ENCODE peak calls at places on chromosome 2, in seven cellular contexts. U is astrocyte, Y is A673, E is coronary artery, X is astrocyte of the spinal cord, C is breast epithelium, H is heart right ventricle. A is an unnamed sample.

GRCh38 chr2:85748948-85749875 is 4.6 kb upstream of the ATOH8 start:
- DNase-seq in U (peak), Y (peak), E (no peak), X (no peak), C (no peak), H (no peak), A (peak)

GRCh38 chr2:33681333-33681732 is 82.2 kb upstream of the FAM98A start:
- DNase-seq in U (peak), Y (peak), E (no peak), X (peak), C (no peak), H (no peak), A (no peak)

GRCh38 chr2:37020887-37021796 is 54.8 kb upstream of the STRN start:
- DNase-seq in U (peak), Y (no peak), E (no peak), X (no peak), C (no peak), H (no peak), A (peak)

GRCh38 chr2:201021914-201022313 is 49.6 kb downstream of the HYCC2 start:
- DNase-seq in U (no peak), Y (no peak), E (no peak), X (no peak), C (no peak), H (no peak), A (no peak)

GRCh38 chr2:65228249-65228750 is 669 bp downstream of the ACTR2 start:
- DNase-seq in U (peak), Y (peak), E (no peak), X (peak), C (no peak), H (no peak), A (peak)

GRCh38 chr2:135952891-135953290 is 32.5 kb downstream of the DARS1 start:
- DNase-seq in U (peak), Y (peak), E (no peak), X (no peak), C (no peak), H (no peak), A (no peak)

GRCh38 chr2:110777531-110778311 is 45.3 kb downstream of the ACOXL start:
- DNase-seq in U (no peak), Y (no peak), E (no peak), X (no peak), C (no peak), H (no peak), A (no peak)

GRCh38 chr2:180289627-180290026 is 282.5 kb upstream of the CWC22 start:
- DNase-seq in U (no peak), Y (no peak), E (no peak), X (no peak), C (no peak), H (no peak), A (no peak)

GRCh38 chr2:239150125-239151011 is 250.5 kb downstream of the HDAC4 start:
- DNase-seq in U (no peak), Y (no peak), E (peak), X (no peak), C (no peak), H (no peak), A (no peak)

GRCh38 chr2:158600155-158600802 is 143.5 kb downstream of the PKP4 start:
- DNase-seq in U (peak), Y (peak), E (no peak), X (peak), C (peak), H (no peak), A (peak)

GRCh38 chr2:207311316-207312005 is 145.7 kb upstream of the KLF7 start:
- DNase-seq in U (peak), Y (peak), E (no peak), X (peak), C (no peak), H (no peak), A (peak)

GRCh38 chr2:239142806-239143205 is 258.0 kb downstream of the HDAC4 start:
- DNase-seq in U (no peak), Y (no peak), E (no peak), X (no peak), C (no peak), H (no peak), A (no peak)

GRCh38 chr2:103448416-103448815 is 686.6 kb downstream of the TMEM182 start:
- DNase-seq in U (no peak), Y (no peak), E (no peak), X (no peak), C (no peak), H (no peak), A (no peak)

GRCh38 chr2:223619486-223620129 is 17.4 kb upstream of the SCG2 start:
- DNase-seq in U (no peak), Y (no peak), E (no peak), X (no peak), C (no peak), H (no peak), A (no peak)

GRCh38 chr2:11257983-11258382 is 86.5 kb downstream of the ROCK2 start:
- DNase-seq in U (no peak), Y (no peak), E (no peak), X (no peak), C (no peak), H (no peak), A (no peak)

GRCh38 chr2:25275575-25275965 is 66.2 kb downstream of the DNMT3A start:
- DNase-seq in U (no peak), Y (no peak), E (no peak), X (no peak), C (no peak), H (no peak), A (no peak)

GRCh38 chr2:88074854-88075292 is 7.2 kb downstream of the SMYD1 start:
- DNase-seq in U (peak), Y (peak), E (no peak), X (peak), C (no peak), H (no peak), A (peak)

GRCh38 chr2:1136071-1136470 is 185.4 kb downstream of the SNTG2 start:
- DNase-seq in U (no peak), Y (peak), E (no peak), X (no peak), C (no peak), H (no peak), A (peak)

GRCh38 chr2:9679218-9679617 is 48.4 kb upstream of the YWHAQ start:
- DNase-seq in U (no peak), Y (no peak), E (no peak), X (no peak), C (no peak), H (no peak), A (no peak)

GRCh38 chr2:46939596-46940359 is 24.2 kb upstream of the MCFD2 start:
- DNase-seq in U (no peak), Y (no peak), E (no peak), X (no peak), C (no peak), H (no peak), A (no peak)

GRCh38 chr2:69358914-69359313 is 28.1 kb downstream of the GFPT1 start:
- DNase-seq in U (no peak), Y (peak), E (no peak), X (no peak), C (no peak), H (no peak), A (no peak)

GRCh38 chr2:58535994-58536393 is 294.9 kb upstream of the FANCL start:
- DNase-seq in U (no peak), Y (no peak), E (no peak), X (no peak), C (no peak), H (no peak), A (no peak)

GRCh38 chr2:38178556-38179419 is 102.8 kb upstream of the CYP1B1 start:
- DNase-seq in U (peak), Y (peak), E (no peak), X (peak), C (peak), H (no peak), A (peak)

GRCh38 chr2:170937980-170938379 is 8.9 kb downstream of the GORASP2 start:
- DNase-seq in U (no peak), Y (no peak), E (no peak), X (no peak), C (no peak), H (no peak), A (no peak)

GRCh38 chr2:145006957-145007672 is 487.2 kb upstream of the ZEB2 start:
- DNase-seq in U (peak), Y (no peak), E (peak), X (peak), C (no peak), H (peak), A (peak)

GRCh38 chr2:152863826-152864225 is 145.4 kb downstream of the ARL6IP6 start:
- DNase-seq in U (no peak), Y (no peak), E (no peak), X (no peak), C (no peak), H (no peak), A (no peak)

GRCh38 chr2:46073540-46074018 is 223.6 kb upstream of the EPAS1 start:
- DNase-seq in U (peak), Y (peak), E (no peak), X (peak), C (no peak), H (no peak), A (peak)

GRCh38 chr2:221124542-221125235 is 447.4 kb downstream of the EPHA4 start:
- DNase-seq in U (peak), Y (peak), E (no peak), X (no peak), C (peak), H (peak), A (no peak)

GRCh38 chr2:39845460-39846146 is 66.5 kb upstream of the THUMPD2 start:
- DNase-seq in U (peak), Y (no peak), E (no peak), X (no peak), C (no peak), H (no peak), A (no peak)

GRCh38 chr2:112827786-112828185 is 8.8 kb downstream of the IL1B start:
- DNase-seq in U (no peak), Y (no peak), E (no peak), X (no peak), C (no peak), H (no peak), A (peak)

GRCh38 chr2:37189452-37190153 is 1.1 kb upstream of the SULT6B1 start:
- DNase-seq in U (peak), Y (peak), E (no peak), X (peak), C (peak), H (no peak), A (peak)

GRCh38 chr2:199457147-199458016 is at the start of gene SATB2:
- DNase-seq in U (peak), Y (peak), E (no peak), X (peak), C (no peak), H (no peak), A (peak)

GRCh38 chr2:201827621-201828020 is 21.3 kb downstream of the CDK15 start:
- DNase-seq in U (peak), Y (no peak), E (no peak), X (peak), C (no peak), H (no peak), A (no peak)

GRCh38 chr2:219249203-219249980 is 3.7 kb upstream of the TUBA4B start:
- DNase-seq in U (peak), Y (peak), E (peak), X (peak), C (peak), H (peak), A (peak)

DNA sequence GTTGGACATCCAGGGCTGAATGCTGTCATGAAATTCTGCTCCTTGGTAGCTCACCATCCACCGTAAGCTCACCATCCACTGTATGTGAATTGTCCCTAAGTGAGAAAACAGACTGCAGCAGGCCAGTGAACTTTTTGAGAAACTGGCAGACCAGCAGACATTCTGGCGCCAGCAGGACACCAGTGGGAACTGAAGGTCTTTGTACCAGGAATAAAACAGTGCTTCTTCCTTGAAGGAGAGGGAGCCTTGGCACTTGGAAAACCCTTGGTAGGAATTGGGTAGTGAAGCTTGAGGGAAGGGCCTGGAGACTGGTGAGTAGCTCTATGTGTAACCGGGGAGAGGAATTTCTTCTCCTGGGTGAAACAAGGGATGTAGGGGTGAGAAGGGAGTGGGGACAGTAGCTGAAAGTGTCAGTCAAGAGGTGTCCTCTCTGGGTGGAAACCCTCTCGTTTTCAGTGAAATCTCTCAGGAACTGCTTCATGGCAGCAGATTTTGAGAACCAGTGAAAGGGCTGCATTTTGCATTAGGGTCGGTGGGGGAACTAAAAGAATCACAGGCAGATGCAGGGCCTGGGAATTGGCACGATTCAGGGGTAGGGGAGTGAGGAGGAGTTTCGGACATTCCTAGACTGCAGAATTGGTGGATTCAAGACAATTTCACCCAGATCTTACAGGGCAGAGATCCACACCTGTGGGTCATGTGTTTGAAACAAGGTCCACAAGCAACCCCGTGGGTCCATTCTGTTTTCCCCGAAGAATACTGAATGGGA is 131.4 kb upstream of the DLX2 start:
- DNase-seq in U (no peak), Y (no peak), E (no peak), X (no peak), C (no peak), H (no peak), A (no peak)
- H3K4me3 ChIP-seq in U (peak), Y (peak), E (peak), X (peak), C (no peak), H (peak), A (no peak)

GRCh38 chr2:60883896-60884295 is 2.5 kb downstream of the REL start:
- DNase-seq in U (no peak), Y (no peak), E (no peak), X (no peak), C (no peak), H (no peak), A (no peak)
- H3K4me3 ChIP-seq in U (no peak), Y (peak), E (no peak), X (no peak), C (peak), H (peak), A (no peak)

DNA sequence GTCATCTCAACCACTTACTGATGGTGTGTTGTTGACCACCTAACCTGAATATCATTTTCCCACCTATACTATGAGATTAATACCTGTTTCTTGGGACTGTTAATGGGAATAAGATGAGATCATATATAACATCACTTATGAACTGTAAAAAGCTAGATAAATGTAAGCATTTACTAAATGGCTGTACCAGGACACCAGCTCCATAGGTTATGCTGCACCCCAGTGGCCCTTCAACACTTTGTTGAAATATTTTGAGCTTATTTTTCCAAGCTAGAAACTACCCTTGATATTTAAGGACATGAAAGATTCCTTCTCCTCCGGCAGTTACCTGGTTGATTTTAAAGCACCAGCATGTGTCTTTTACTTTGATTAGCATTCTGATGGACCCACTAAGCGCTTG is 138.0 kb upstream of the CDCA7 start:
- DNase-seq in U (no peak), Y (peak), E (no peak), X (no peak), C (no peak), H (no peak), A (no peak)
- H3K4me3 ChIP-seq in U (no peak), Y (no peak), E (no peak), X (no peak), C (no peak), H (no peak), A (no peak)

GRCh38 chr2:96775160-96775559 is 14.5 kb downstream of the CNNM4 start:
- DNase-seq in U (no peak), Y (no peak), E (no peak), X (no peak), C (no peak), H (no peak), A (no peak)

GRCh38 chr2:96772903-96773675 is 12.4 kb downstream of the CNNM4 start:
- DNase-seq in U (no peak), Y (no peak), E (no peak), X (no peak), C (peak), H (peak), A (no peak)

GRCh38 chr2:96770451-96770850 is 9.7 kb downstream of the CNNM4 start:
- DNase-seq in U (no peak), Y (no peak), E (no peak), X (no peak), C (no peak), H (no peak), A (no peak)

GRCh38 chr2:96771792-96772618 is 11.3 kb downstream of the CNNM4 start:
- DNase-seq in U (no peak), Y (no peak), E (no peak), X (no peak), C (peak), H (no peak), A (no peak)

GRCh38 chr2:96773922-96774321 is 13.2 kb downstream of the CNNM4 start:
- DNase-seq in U (no peak), Y (no peak), E (no peak), X (no peak), C (no peak), H (no peak), A (no peak)
- H3K4me3 ChIP-seq in U (no peak), Y (no peak), E (no peak), X (no peak), C (peak), H (no peak), A (no peak)

DNA sequence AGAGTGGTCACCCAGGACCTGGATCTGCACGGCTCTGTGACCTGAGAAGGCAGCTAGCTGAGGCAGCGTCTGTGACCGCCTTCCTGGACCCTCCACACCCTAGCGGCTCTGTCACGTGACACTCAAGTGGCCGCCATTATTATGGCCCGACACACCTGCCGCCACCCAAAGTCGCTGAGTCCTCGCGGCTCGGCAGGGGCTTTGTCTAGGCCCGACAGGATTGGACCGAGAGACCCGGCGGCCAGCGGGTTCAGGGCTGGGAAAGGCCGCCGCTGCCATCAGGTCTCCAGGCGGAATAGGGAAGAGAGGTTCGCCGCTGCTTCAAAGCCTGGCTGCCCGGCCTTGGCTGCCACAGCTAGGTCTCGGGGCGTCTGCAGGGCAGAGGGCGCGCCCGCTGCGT is 1162.5 kb upstream of the LRRTM1 start:
- DNase-seq in U (no peak), Y (no peak), E (no peak), X (no peak), C (no peak), H (peak), A (no peak)
- H3K4me3 ChIP-seq in U (no peak), Y (no peak), E (no peak), X (no peak), C (no peak), H (no peak), A (no peak)

GRCh38 chr2:234955971-234956509 is 4.2 kb downstream of the SH3BP4 start:
- DNase-seq in U (no peak), Y (peak), E (peak), X (no peak), C (no peak), H (no peak), A (no peak)
- H3K4me3 ChIP-seq in U (no peak), Y (no peak), E (no peak), X (no peak), C (no peak), H (no peak), A (no peak)

GRCh38 chr2:55175254-55176093 is 56.6 kb downstream of the CLHC1 start:
- DNase-seq in U (peak), Y (peak), E (no peak), X (peak), C (no peak), H (no peak), A (peak)
- H3K4me3 ChIP-seq in U (no peak), Y (no peak), E (no peak), X (no peak), C (no peak), H (no peak), A (no peak)